ENCODE peak calls at places on chromosomes 1 and 21, in ten cellular contexts. H is endothelial cell, Z is Peyer's patch, U is A549, S is HFF-Myc, K is hepatocyte, P is stomach, A is bronchial epithelial cell, T is fibroblast of lung, M is GM20000. E is an unnamed sample.

GRCh38 chr1:110383311-110383990 is 7.4 kb downstream of the SLC16A4 start:
- DNase-seq in P (no peak), S (no peak), U (peak; percentile 9), T (no peak), K (no peak), Z (no peak), M (no peak), A (peak; percentile 29), H (no peak), E (no peak)

GRCh38 chr21:41387042-41387819 is 25.4 kb downstream of the MX2 start:
- DNase-seq in M (no peak), U (no peak), T (no peak), K (no peak), Z (no peak), S (no peak), P (no peak), A (no peak), H (no peak), E (no peak)

GRCh38 chr1:91885331-91885715 is 628 bp downstream of the TGFBR3 start:
- DNase-seq in P (peak; percentile 26), H (peak; percentile 21), S (no peak), U (no peak), K (peak; percentile 30), Z (peak; percentile 65), A (no peak), T (no peak), M (no peak), E (no peak)

GRCh38 chr1:69246109-69246508 is 321.6 kb upstream of the LRRC7 start:
- DNase-seq in T (no peak), U (no peak), K (no peak), S (no peak), M (no peak), H (no peak), A (no peak), Z (no peak), P (no peak), E (no peak)

GRCh38 chr1:87331319-87332269 is 2.9 kb downstream of the LMO4 start:
- DNase-seq in P (peak; percentile 76), U (peak; percentile 49), K (peak; percentile 87), H (peak; percentile 77), S (no peak), A (peak; percentile 85), M (peak; percentile 81), Z (peak; percentile 86), T (peak; percentile 72), E (peak; percentile 77)

GRCh38 chr21:42238185-42238934 is 19.4 kb downstream of the ABCG1 start:
- DNase-seq in S (no peak), P (no peak), A (peak; percentile 35), Z (no peak), K (no peak), M (no peak), H (no peak), T (no peak), U (no peak), E (no peak)

GRCh38 chr1:208254376-208254775 is 10.2 kb upstream of the PLXNA2 start:
- DNase-seq in A (no peak), M (no peak), S (no peak), H (no peak), U (no peak), K (no peak), T (peak; percentile 75), Z (no peak), P (no peak), E (no peak)

GRCh38 chr21:46454634-46455390 is 3.9 kb upstream of the DIP2A start:
- DNase-seq in H (no peak), A (no peak), K (no peak), M (no peak), U (no peak), T (no peak), P (no peak), Z (no peak), S (no peak), E (no peak)

GRCh38 chr1:244286341-244286740 is 165.4 kb downstream of the ADSS2 start:
- DNase-seq in K (no peak), M (no peak), A (no peak), H (no peak), S (no peak), T (no peak), P (no peak), U (no peak), Z (no peak), E (no peak)

GRCh38 chr1:203039609-203040517 is 13.6 kb downstream of the PPFIA4 start:
- DNase-seq in P (no peak), H (peak; percentile 83), S (no peak), K (peak; percentile 64), U (peak; percentile 35), A (no peak), T (no peak), M (no peak), Z (no peak), E (no peak)

GRCh38 chr1:12171206-12172041 is 4.6 kb downstream of the TNFRSF1B start:
- DNase-seq in T (no peak), U (no peak), K (no peak), P (no peak), S (no peak), Z (no peak), H (no peak), M (no peak), A (no peak), E (no peak)

GRCh38 chr1:156172696-156173470 is 19.5 kb downstream of the SEMA4A start:
- DNase-seq in T (no peak), Z (no peak), S (no peak), H (no peak), U (peak; percentile 32), P (no peak), M (no peak), K (no peak), A (no peak), E (peak; percentile 5)

GRCh38 chr1:185442065-185442464 is 125.0 kb upstream of the IVNS1ABP start:
- DNase-seq in Z (no peak), P (no peak), H (no peak), M (no peak), A (no peak), T (peak; percentile 72), U (no peak), K (no peak), S (no peak), E (no peak)

GRCh38 chr1:234708700-234709395 is 98.9 kb upstream of the IRF2BP2 start:
- DNase-seq in M (no peak), T (no peak), A (peak; percentile 78), H (no peak), S (no peak), K (no peak), P (no peak), Z (no peak), U (no peak), E (no peak)

GRCh38 chr1:245526141-245526540 is 371.4 kb downstream of the KIF26B start:
- DNase-seq in U (no peak), S (no peak), T (no peak), P (no peak), M (no peak), A (no peak), H (no peak), K (no peak), Z (no peak), E (no peak)
- TF ChIP-seq CTCF in U (no peak), S (no peak), T (no peak), P (no peak), M (no peak), A (no peak), H (no peak), K (no peak), Z (no peak), E (no peak)

GRCh38 chr1:57363643-57364042 is 60.2 kb downstream of the DAB1 start:
- DNase-seq in A (no peak), P (no peak), K (no peak), M (no peak), Z (no peak), H (no peak), S (no peak), T (no peak), U (no peak), E (no peak)

GRCh38 chr1:57363165-57363564 is 60.7 kb downstream of the DAB1 start:
- DNase-seq in P (no peak), S (no peak), U (no peak), Z (no peak), K (no peak), A (no peak), H (no peak), T (no peak), M (no peak), E (no peak)

GRCh38 chr1:57360846-57361407 is 62.9 kb downstream of the DAB1 start:
- DNase-seq in P (no peak), U (no peak), K (no peak), H (no peak), M (no peak), T (no peak), S (no peak), A (no peak), Z (no peak), E (no peak)

GRCh38 chr1:57361516-57361915 is 62.3 kb downstream of the DAB1 start:
- DNase-seq in H (no peak), Z (no peak), T (no peak), M (no peak), A (no peak), P (no peak), S (no peak), U (no peak), K (no peak), E (no peak)

DNA sequence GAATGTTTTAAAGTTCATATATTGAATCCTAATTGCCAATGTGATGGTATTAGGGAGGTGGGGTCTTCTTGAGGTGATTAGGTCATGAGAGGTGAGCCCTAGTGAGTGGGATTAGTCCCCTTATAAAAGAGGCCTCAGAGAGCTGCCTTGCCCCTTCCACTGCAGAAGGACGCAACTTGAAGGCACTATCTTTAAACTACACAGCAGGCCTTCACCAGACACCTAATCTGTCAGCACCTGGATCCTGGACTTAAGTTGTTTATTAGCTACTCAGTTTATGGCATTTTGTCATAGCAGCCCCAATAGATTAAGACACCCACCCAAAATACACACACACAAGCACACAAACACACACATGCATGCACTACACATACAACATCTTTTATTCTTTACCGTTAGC is 61.4 kb downstream of the DAB1 start:
- DNase-seq in M (no peak), Z (no peak), S (no peak), A (no peak), H (no peak), K (no peak), U (no peak), T (no peak), P (no peak), E (no peak)
- TF ChIP-seq CTCF in M (no peak), Z (no peak), S (no peak), A (no peak), H (no peak), K (no peak), U (no peak), T (no peak), P (no peak), E (no peak)

GRCh38 chr1:22662318-22662717 is 9.3 kb downstream of the C1QB start:
- DNase-seq in H (no peak), Z (no peak), S (no peak), K (no peak), U (peak; percentile 66), P (no peak), T (no peak), A (peak; percentile 10), M (no peak), E (peak; percentile 44)
- TF ChIP-seq CTCF in H (no peak), Z (no peak), S (no peak), K (no peak), U (no peak), P (no peak), T (no peak), A (no peak), M (no peak), E (no peak)

GRCh38 chr1:10607228-10607627 is 132.5 kb downstream of the PEX14 start:
- DNase-seq in A (no peak), S (no peak), U (no peak), T (peak; percentile 20), K (peak; percentile 42), H (no peak), M (no peak), Z (no peak), P (no peak), E (no peak)
- TF ChIP-seq CTCF in A (no peak), S (no peak), U (no peak), T (no peak), K (no peak), H (no peak), M (no peak), Z (no peak), P (no peak), E (no peak)

E was measured in GM13977.